ENCODE peak calls at places on chromosome X, in six cellular contexts. L, E, B, V, J and F are unnamed samples.

GRCh38 chrX:7950865-7951264 is 23.7 kb upstream of the PNPLA4 start:
- DNase-seq in L (no peak), E (no peak), B (no peak), V (no peak), J (no peak), F (no peak)

GRCh38 chrX:49041683-49042529 is 1.3 kb downstream of the TFE3 start:
- DNase-seq in L (peak), E (peak), B (no peak), V (no peak), J (no peak), F (peak)

GRCh38 chrX:30161043-30161442 is 54.3 kb upstream of the MAGEB2 start:
- DNase-seq in L (no peak), E (no peak), B (no peak), V (no peak), J (no peak), F (no peak)

GRCh38 chrX:49039598-49040375 is 3.4 kb downstream of the TFE3 start:
- DNase-seq in L (peak), E (peak), B (peak), V (peak), J (peak), F (peak)

GRCh38 chrX:3215249-3215648 is 131.2 kb downstream of the MXRA5 start:
- DNase-seq in L (no peak), E (no peak), B (no peak), V (no peak), J (no peak), F (no peak)

GRCh38 chrX:41384041-41384705 is 50.2 kb downstream of the DDX3X start:
- DNase-seq in L (peak), E (peak), B (no peak), V (peak), J (peak), F (peak)

GRCh38 chrX:66039916-66040315 is at the start of gene VSIG4:
- DNase-seq in L (no peak), E (no peak), B (no peak), V (peak), J (no peak), F (no peak)

GRCh38 chrX:54695231-54695630 is 102.8 kb downstream of the ITIH6 start:
- DNase-seq in L (peak), E (no peak), B (no peak), V (no peak), J (no peak), F (peak)

GRCh38 chrX:56728752-56729151 is 291 bp upstream of the NBDY start:
- DNase-seq in L (peak), E (peak), B (no peak), V (peak), J (peak), F (peak)

GRCh38 chrX:65407157-65407626 is 127.4 kb downstream of the LAS1L start:
- DNase-seq in L (no peak), E (no peak), B (no peak), V (no peak), J (no peak), F (peak)